ENCODE peak calls at places on chromosomes 11 and 22, in four cellular contexts. M is GM23248, V is GM23338, H is PC-3. F is an unnamed sample.

GRCh38 chr11:12802418-12803085 is 128.3 kb downstream of the TEAD1 start:
- DNase-seq in V (peak; percentile 27), M (peak; percentile 48), H (peak; percentile 95), F (peak; percentile 90)

GRCh38 chr11:16793511-16793910 is 55.1 kb downstream of the C11orf58 start:
- DNase-seq in M (no peak), H (no peak), V (no peak), F (no peak)

GRCh38 chr22:29346659-29347058 is 31.2 kb upstream of the RASL10A start:
- DNase-seq in V (no peak), M (no peak), H (no peak), F (no peak)

GRCh38 chr11:116644948-116645305 is 127.9 kb downstream of the BUD13 start:
- DNase-seq in V (peak; percentile 66), M (no peak), H (no peak), F (no peak)

GRCh38 chr11:112564228-112564955 is 303.7 kb upstream of the PLET1 start:
- DNase-seq in M (peak; percentile 49), H (peak; percentile 38), V (no peak), F (peak; percentile 67)

GRCh38 chr11:68314203-68314885 is 2.0 kb downstream of the LRP5 start:
- DNase-seq in V (peak; percentile 59), H (no peak), M (no peak), F (no peak)

GRCh38 chr11:75762885-75763284 is 5.7 kb upstream of the DGAT2 start:
- DNase-seq in M (peak; percentile 73), V (no peak), H (no peak), F (no peak)

GRCh38 chr11:8262552-8263108 is 1.0 kb downstream of the LMO1 start:
- DNase-seq in V (peak; percentile 83), H (peak; percentile 32), M (peak; percentile 86), F (no peak)

GRCh38 chr11:124625504-124626168 is 3.0 kb downstream of the TBRG1 start:
- DNase-seq in M (no peak), V (no peak), H (no peak), F (no peak)

GRCh38 chr11:57932105-57932504 is 91.6 kb upstream of the OR9Q1 start:
- DNase-seq in V (no peak), H (no peak), M (no peak), F (no peak)

GRCh38 chr22:42114721-42115120 is 15.9 kb downstream of the CYP2D6 start:
- DNase-seq in V (peak; percentile 86), H (peak; percentile 5), M (peak; percentile 39), F (no peak)

GRCh38 chr11:95711162-95711944 is 78.2 kb downstream of the FAM76B start:
- DNase-seq in M (peak; percentile 72), V (no peak), H (no peak), F (no peak)

GRCh38 chr22:35134637-35135036 is 68.7 kb downstream of the ISX start:
- DNase-seq in V (no peak), H (no peak), M (no peak), F (no peak)

GRCh38 chr11:74686792-74687191 is 44.4 kb downstream of the CHRDL2 start:
- DNase-seq in V (no peak), M (peak; percentile 95), H (peak; percentile 42), F (no peak)

GRCh38 chr11:63855975-63856374 is 17.1 kb downstream of the MARK2 start:
- DNase-seq in M (no peak), H (no peak), V (no peak), F (no peak)

GRCh38 chr22:48880749-48881148 is 946.9 kb downstream of the BRD1 start:
- DNase-seq in M (no peak), H (no peak), V (no peak), F (no peak)

GRCh38 chr11:107928767-107929507 is 689 bp downstream of the RAB39A start:
- DNase-seq in M (no peak), H (no peak), V (peak; percentile 65), F (no peak)

GRCh38 chr22:28710112-28710888 is 30.7 kb upstream of the TTC28 start:
- DNase-seq in H (peak; percentile 79), M (peak; percentile 85), V (no peak), F (peak; percentile 2)

GRCh38 chr22:23079814-23080521 is 9.6 kb downstream of the GNAZ start:
- DNase-seq in M (no peak), V (no peak), H (no peak), F (no peak)

GRCh38 chr22:23077627-23078461 is 7.5 kb downstream of the GNAZ start:
- DNase-seq in V (no peak), M (no peak), H (no peak), F (no peak)

GRCh38 chr22:23078462-23078787 is 8.1 kb downstream of the GNAZ start:
- DNase-seq in M (no peak), H (no peak), V (no peak), F (no peak)

GRCh38 chr22:23080542-23081290 is 10.4 kb downstream of the GNAZ start:
- DNase-seq in H (no peak), V (no peak), M (no peak), F (no peak)

GRCh38 chr22:23079240-23079768 is 9.0 kb downstream of the GNAZ start:
- DNase-seq in V (no peak), M (no peak), H (no peak), F (no peak)
- H3K4me2 ChIP-seq in V (no peak overlapping the region), M (no peak overlapping the region), H (no peak overlapping the region), F (no peak overlapping the region)

GRCh38 chr11:94581926-94582325 is 14.8 kb downstream of the PIWIL4 start:
- DNase-seq in M (no peak), V (no peak), H (no peak), F (no peak)

GRCh38 chr11:94583213-94583884 is 16.2 kb downstream of the PIWIL4 start:
- DNase-seq in V (no peak), M (no peak), H (no peak), F (no peak)

GRCh38 chr11:94586546-94586945 is 19.4 kb downstream of the PIWIL4 start:
- DNase-seq in V (no peak), M (no peak), H (no peak), F (no peak)

GRCh38 chr11:94585375-94585774 is 18.2 kb downstream of the PIWIL4 start:
- DNase-seq in V (no peak), M (no peak), H (no peak), F (no peak)

GRCh38 chr11:94583885-94584500 is 16.8 kb downstream of the PIWIL4 start:
- DNase-seq in H (no peak), V (no peak), M (peak; percentile 29), F (no peak)
- H3K9me2 ChIP-seq in H (no peaks in the 10 kb centered on the region), V (no peaks in the 10 kb centered on the region), M (no peaks in the 10 kb centered on the region), F (no peaks in the 10 kb centered on the region)

DNA sequence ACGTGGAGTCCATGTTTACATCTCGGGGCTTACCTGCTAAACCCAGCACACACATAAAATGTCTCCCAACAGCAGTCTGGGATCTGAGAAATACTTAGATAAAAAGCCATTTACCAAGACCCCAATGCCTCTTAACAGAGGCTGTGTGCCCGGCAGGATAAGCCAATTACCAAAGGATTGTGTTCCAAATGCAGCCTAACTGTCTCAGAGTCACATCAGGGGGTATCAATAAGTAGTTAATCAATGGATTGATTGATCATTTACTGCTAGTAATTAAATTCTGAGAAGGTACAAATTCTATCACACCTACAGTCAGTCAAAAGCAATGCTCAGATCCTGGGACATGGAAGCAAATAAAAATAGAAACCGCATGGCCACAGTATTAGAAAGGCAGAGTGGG is 125.6 kb downstream of the DSCAML1 start:
- DNase-seq in V (no peak), H (no peak), M (no peak), F (no peak)
- TF ChIP-seq EZH2 in V (no peak), H (no peak), M (no peak), F (no peak)

GRCh38 chr22:22032099-22032905 is 49.7 kb upstream of the TOP3B start:
- DNase-seq in H (no peak), V (no peak), M (no peak), F (no peak)

GRCh38 chr22:22030493-22031182 is 48.1 kb upstream of the TOP3B start:
- DNase-seq in M (no peak), H (no peak), V (peak; percentile 47), F (no peak)

GRCh38 chr22:22031183-22031560 is 48.6 kb upstream of the TOP3B start:
- DNase-seq in M (no peak), V (no peak), H (no peak), F (no peak)

GRCh38 chr22:22032906-22033802 is 50.6 kb upstream of the TOP3B start:
- DNase-seq in V (no peak), M (no peak), H (no peak), F (no peak)

GRCh38 chr22:22031571-22031970 is 49.0 kb upstream of the TOP3B start:
- DNase-seq in H (no peak), M (no peak), V (no peak), F (no peak)
- H3K4me2 ChIP-seq in H (no peak overlapping the region), M (no peak overlapping the region), V (no peak overlapping the region), F (no peak overlapping the region)

DNA sequence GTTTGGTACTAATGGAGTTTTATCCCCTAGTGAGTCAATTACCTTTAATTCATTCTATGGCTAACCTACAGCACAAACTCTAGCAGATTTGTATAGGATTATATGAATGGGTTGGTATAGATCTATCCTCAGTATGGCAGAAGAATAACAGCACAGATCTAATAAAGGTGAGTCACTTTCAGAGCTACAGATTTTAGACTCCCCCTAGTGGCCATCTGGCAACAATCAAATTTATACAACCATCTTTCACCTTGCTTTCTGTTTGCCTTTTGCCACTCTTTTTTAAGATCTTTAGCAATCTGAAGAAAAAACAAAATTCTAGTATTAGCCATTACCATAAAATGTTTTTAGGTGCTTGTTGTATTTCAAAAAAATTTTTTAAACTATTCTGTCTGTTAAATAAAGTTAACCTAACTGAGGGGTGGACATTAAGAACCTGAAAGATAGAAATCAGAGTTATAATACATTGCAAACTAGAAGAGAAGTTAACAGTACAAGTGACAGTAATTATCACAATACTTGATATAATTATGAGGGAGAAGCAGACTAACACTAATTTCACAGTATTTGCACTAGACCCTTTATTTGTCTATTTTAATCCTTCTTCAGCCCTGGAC is 25.8 kb downstream of the DDIAS start:
- DNase-seq in M (peak; percentile 82), H (peak; percentile 80), V (peak; percentile 80), F (peak; percentile 5)
- H3K9me2 ChIP-seq in M (no peaks in the 10 kb centered on the region), H (no peaks in the 10 kb centered on the region), V (no peaks in the 10 kb centered on the region), F (no peaks in the 10 kb centered on the region)

DNA sequence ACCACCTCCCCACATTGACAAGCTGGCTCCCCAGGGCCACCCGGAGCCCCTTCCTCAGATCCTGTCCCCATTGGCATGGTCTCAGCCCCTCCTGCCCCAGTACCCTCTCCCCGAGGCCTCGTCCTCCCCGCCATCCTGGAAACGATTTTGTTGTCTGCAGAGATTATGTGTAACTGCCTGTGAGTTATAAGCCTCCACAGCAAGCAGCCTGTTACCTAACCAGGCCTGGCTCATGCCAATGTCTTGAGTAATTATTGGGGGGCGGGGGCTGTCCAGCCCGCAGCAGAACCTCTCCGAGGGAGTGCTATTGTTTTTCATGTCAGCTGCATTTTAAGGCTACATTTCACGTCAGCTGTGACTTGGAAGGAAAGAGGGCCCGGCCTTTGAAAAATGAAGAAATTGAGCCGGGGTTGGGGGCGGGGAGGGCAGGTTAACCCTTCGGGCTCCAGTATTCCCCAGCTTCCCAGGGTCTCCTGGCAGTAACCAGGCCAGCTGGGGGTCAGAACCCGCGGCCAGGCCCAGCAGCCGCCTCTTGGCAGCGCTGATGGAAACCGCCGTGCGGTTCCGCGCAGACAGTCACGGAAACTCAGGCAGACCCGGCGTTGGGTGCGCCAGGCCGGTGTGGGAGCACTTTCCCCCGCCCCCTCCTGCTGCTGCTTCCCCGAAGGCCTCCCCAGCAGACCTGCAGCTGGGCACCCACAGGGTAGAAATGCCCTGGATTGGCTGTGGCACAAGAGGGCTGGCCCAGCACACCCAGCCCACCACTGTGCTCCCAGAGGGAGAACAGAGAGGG is 59.5 kb downstream of the CDKN1C start:
- DNase-seq in V (no peak), M (peak; percentile 95), H (peak; percentile 88), F (peak; percentile 75)
- TF ChIP-seq EZH2 in V (no peak), M (no peak), H (no peak), F (no peak)

F was measured in PC-9.